ENCODE peak calls at places on chromosomes 4 and X, in seven cellular contexts. L is neuronal stem cell, O is mesenchymal stem cell, Q is H1, F is mesendoderm, X is IMR-90, T is H9. W is an unnamed sample.

GRCh38 chrX:54452920-54453319 is 12.7 kb downstream of the TSR2 start:
- DNase-seq in F (peak; percentile 78), X (peak; percentile 8), L (no peak), Q (no peak), T (peak; percentile 65), O (peak; percentile 60), W (no peak)

GRCh38 chr4:37441231-37442061 is 196.9 kb downstream of the NWD2 start:
- DNase-seq in X (no peak), F (peak; percentile 92), O (no peak), L (no peak), Q (no peak), T (no peak), W (peak; percentile 94)

GRCh38 chr4:35105486-35105885 is 1138.8 kb downstream of the ARAP2 start:
- DNase-seq in X (no peak), L (no peak), T (no peak), F (no peak), O (no peak), Q (no peak), W (peak; percentile 19)

GRCh38 chrX:119095936-119096335 is 23.1 kb downstream of the CT47C1 start:
- DNase-seq in Q (no peak), F (no peak), T (no peak), L (no peak), O (no peak), X (no peak), W (no peak)

GRCh38 chr4:98710831-98711230 is 52.4 kb upstream of the TSPAN5 start:
- DNase-seq in Q (no peak), L (no peak), O (peak; percentile 6), T (no peak), F (peak; percentile 45), X (no peak), W (peak; percentile 71)

GRCh38 chr4:139528377-139529005 is 27.5 kb downstream of the SETD7 start:
- DNase-seq in X (peak; percentile 96), O (peak; percentile 93), Q (no peak), F (no peak), L (no peak), T (no peak), W (no peak)

GRCh38 chr4:6005175-6005574 is 13.1 kb downstream of the C4orf50 start:
- DNase-seq in Q (no peak), T (no peak), O (no peak), F (no peak), L (no peak), X (no peak), W (no peak)

GRCh38 chrX:4547218-4547836 is 833.9 kb upstream of the PRKX start:
- DNase-seq in O (peak; percentile 32), X (peak; percentile 40), L (peak; percentile 46), F (peak; percentile 44), Q (peak; percentile 52), T (peak; percentile 61), W (peak; percentile 19)

GRCh38 chr4:2923141-2923551 is 40.1 kb downstream of the NOP14 start:
- DNase-seq in L (no peak), T (no peak), F (peak; percentile 44), Q (no peak), X (peak; percentile 55), O (peak; percentile 88), W (no peak)

GRCh38 chr4:115323106-115323684 is 209.8 kb upstream of the NDST4 start:
- DNase-seq in Q (no peak), T (no peak), O (no peak), L (no peak), F (no peak), X (no peak), W (no peak)

GRCh38 chr4:16027114-16027513 is 56.7 kb downstream of the PROM1 start:
- DNase-seq in X (no peak), Q (no peak), T (no peak), L (no peak), F (no peak), O (no peak), W (no peak)

DNA sequence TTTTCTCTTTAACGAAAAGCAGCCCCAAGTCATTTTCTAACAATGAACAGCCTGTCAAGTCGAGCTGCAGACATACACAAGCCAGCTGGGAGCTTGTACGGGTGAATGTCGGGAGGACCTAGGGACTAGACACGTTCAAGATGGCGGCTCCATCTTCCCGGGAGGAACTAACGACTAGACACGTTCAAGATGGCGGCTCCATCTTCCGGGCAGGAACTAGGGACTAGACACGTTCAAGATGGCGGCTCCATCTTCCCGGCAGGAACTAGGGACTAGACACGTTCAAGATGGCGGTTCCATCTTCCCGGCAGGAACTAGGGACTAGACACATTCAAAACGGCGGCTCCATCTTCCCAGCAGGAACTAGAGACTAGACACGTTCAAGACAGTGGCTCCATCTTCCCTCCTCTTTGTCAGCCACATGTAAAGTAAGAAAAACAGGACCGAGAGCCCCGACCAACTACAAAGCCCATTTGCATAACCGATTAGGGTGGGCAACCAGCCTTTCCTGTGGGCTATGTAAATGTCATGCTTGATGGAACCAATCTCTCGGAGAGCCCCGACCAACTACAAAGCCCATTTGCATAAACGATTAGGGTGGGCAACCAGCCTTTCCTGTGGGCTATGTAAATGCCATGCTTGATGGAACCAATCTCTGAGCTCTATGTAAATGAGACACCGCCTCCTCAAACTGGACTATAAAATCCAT is 175.5 kb downstream of the DHRSX start:
- DNase-seq in O (no peak), F (no peak), T (peak; percentile 33), L (no peak), Q (no peak), X (peak; percentile 84), W (peak; percentile 90)
- H3K18ac ChIP-seq in O (no peak overlapping the region), F (no peak overlapping the region), T (no peak overlapping the region), L (peak overlapping the region; percentile 7), Q (no peak overlapping the region), X (peak overlapping the region; percentile 18), W (no peak overlapping the region)

DNA sequence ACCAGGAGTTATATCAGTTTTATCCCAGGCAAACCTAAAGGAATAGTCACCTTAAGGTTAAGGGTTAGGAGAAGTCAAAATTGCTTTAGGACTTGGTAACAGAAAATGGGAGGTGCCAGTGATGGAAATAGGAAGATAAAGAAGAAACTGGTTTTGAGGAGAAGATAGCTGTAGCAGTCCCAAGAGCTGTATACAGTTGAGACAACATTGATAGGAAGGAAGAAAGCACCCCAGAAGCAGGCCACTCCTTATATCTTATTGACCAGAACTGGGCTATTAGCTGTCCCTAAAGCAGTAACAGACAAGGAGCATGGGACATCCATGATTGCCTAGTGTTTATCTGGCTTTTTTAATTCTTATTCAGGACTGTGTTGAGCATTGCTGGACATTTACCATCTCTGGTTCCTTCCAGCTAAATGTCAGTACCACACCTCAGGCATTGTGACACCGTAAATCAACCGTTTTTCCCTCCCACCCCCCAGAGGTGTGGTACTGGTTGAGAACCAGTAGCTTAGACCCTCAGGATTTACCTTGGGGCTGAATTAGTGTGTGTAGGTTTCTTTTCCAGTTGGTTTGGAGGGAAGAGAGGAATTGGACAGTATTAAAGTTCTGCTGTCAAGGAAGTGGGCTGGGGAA is 2.0 kb upstream of the PGRMC2 start:
- DNase-seq in X (no peak), L (no peak), O (no peak), F (no peak), T (no peak), Q (no peak), W (no peak)
- H3K4me2 ChIP-seq in X (peak overlapping the region; percentile 20), L (no peak overlapping the region), O (no peak overlapping the region), F (no peak overlapping the region), T (no peak overlapping the region), Q (peak overlapping the region; percentile 91), W (no peak overlapping the region)

GRCh38 chr4:127737295-127737694 is 7.1 kb downstream of the SLC25A31 start:
- DNase-seq in O (no peak), Q (no peak), T (no peak), L (no peak), F (no peak), X (no peak), W (no peak)
- H3K18ac ChIP-seq in O (no peak overlapping the region), Q (no peak overlapping the region), T (no peak overlapping the region), L (no peak overlapping the region), F (no peak overlapping the region), X (no peak overlapping the region), W (no peak overlapping the region)

GRCh38 chr4:183986645-183987528 is 81.8 kb downstream of the STOX2 start:
- DNase-seq in F (no peak), O (no peak), X (no peak), L (no peak), Q (no peak), T (no peak), W (no peak)
- H3K4me2 ChIP-seq in F (peak overlapping the region; percentile 47), O (peak overlapping the region; percentile 37), X (peak overlapping the region; percentile 85), L (no peak overlapping the region), Q (peak overlapping the region; percentile 44), T (peak overlapping the region; percentile 63), W (peak overlapping the region; percentile 61)

DNA sequence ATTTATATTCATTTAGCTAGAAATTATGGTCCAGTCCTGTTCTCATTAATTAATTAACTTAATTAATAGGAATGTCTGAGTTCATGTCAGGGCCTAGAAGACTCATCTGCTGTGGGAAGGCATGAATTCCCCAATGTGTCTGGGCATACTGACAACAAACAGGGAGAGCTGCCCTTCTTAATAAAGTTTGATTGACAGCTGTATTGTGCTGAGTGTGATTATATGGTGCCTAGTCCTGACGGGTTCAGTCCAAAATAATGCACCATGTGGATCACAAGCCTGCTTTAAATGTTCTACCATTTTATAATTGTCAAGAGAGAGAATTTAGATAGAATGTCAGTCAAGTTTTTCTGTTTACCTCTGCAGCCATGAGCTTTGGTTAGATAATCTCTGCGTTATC is 34.6 kb downstream of the ANXA10 start:
- DNase-seq in O (no peak), L (no peak), Q (no peak), F (no peak), X (no peak), T (no peak), W (no peak)
- H3K18ac ChIP-seq in O (no peak overlapping the region), L (no peak overlapping the region), Q (no peak overlapping the region), F (no peak overlapping the region), X (no peak overlapping the region), T (no peak overlapping the region), W (no peak overlapping the region)

W was measured in trophoblast cell.